ENCODE peak calls at places on chromosomes 1 and 21, in eight cellular contexts. G is left colon, L is endothelial cell, D is heart left ventricle, M is astrocyte, E is RKO, K is cerebellum, J is NCI-H1417. R is an unnamed sample.

GRCh38 chr21:42337830-42338729 is 12.7 kb downstream of the TFF2 start:
- DNase-seq in G (peak; percentile 78), L (peak; percentile 70), D (no peak), M (peak; percentile 9), E (peak; percentile 19), K (peak; percentile 66), J (peak; percentile 91), R (peak; percentile 59)

GRCh38 chr1:167186771-167187170 is 33.9 kb upstream of the POU2F1 start:
- DNase-seq in G (no peak), L (no peak), D (no peak), M (no peak), E (no peak), K (peak; percentile 55), J (no peak), R (no peak)

GRCh38 chr1:9850442-9851162 is 26.8 kb upstream of the CLSTN1 start:
- DNase-seq in G (no peak), L (no peak), D (no peak), M (no peak), E (no peak), K (no peak), J (no peak), R (no peak)

GRCh38 chr1:236938745-236939144 is 65.5 kb downstream of the MT1HL1 start:
- DNase-seq in G (no peak), L (no peak), D (no peak), M (no peak), E (no peak), K (no peak), J (no peak), R (no peak)

GRCh38 chr1:110119843-110120242 is 7.6 kb downstream of the UBL4B start:
- DNase-seq in G (peak; percentile 44), L (no peak), D (peak; percentile 40), M (no peak), E (no peak), K (no peak), J (no peak), R (no peak)

GRCh38 chr21:32994305-32994704 is 31.4 kb upstream of the OLIG2 start:
- DNase-seq in G (no peak), L (peak; percentile 11), D (no peak), M (no peak), E (peak; percentile 5), K (no peak), J (no peak), R (no peak)

GRCh38 chr1:17292299-17293198 is 15.4 kb upstream of the PADI4 start:
- DNase-seq in G (no peak), L (no peak), D (no peak), M (no peak), E (no peak), K (no peak), J (no peak), R (no peak)

GRCh38 chr21:41927727-41928409 is 25.9 kb downstream of the C2CD2 start:
- DNase-seq in G (no peak), L (no peak), D (no peak), M (no peak), E (no peak), K (no peak), J (no peak), R (no peak)

GRCh38 chr1:54804471-54805132 is 3.5 kb upstream of the TTC22 start:
- DNase-seq in G (peak; percentile 29), L (no peak), D (no peak), M (no peak), E (no peak), K (no peak), J (no peak), R (no peak)

GRCh38 chr1:151790940-151791651 is 796 bp upstream of the TDRKH start:
- DNase-seq in G (peak; percentile 34), L (peak; percentile 53), D (no peak), M (no peak), E (peak; percentile 61), K (no peak), J (no peak), R (no peak)

GRCh38 chr1:16187748-16188401 is 24.6 kb downstream of the ARHGEF19 start:
- DNase-seq in G (peak; percentile 71), L (peak; percentile 87), D (peak; percentile 88), M (peak; percentile 64), E (peak; percentile 90), K (peak; percentile 62), J (peak; percentile 57), R (peak; percentile 60)

GRCh38 chr21:13937236-13937635 is 273.5 kb downstream of the LIPI start:
- DNase-seq in G (no peak), L (no peak), D (peak; percentile 44), M (no peak), E (no peak), K (no peak), J (no peak), R (no peak)

GRCh38 chr1:109197163-109198042 is 16.3 kb upstream of the SARS1 start:
- DNase-seq in G (no peak), L (peak; percentile 26), D (peak; percentile 67), M (peak; percentile 100), E (peak; percentile 94), K (no peak), J (no peak), R (no peak)

GRCh38 chr1:214386333-214386732 is 105.4 kb downstream of the SMYD2 start:
- DNase-seq in G (no peak), L (no peak), D (no peak), M (no peak), E (no peak), K (no peak), J (no peak), R (no peak)

GRCh38 chr1:170471310-170471839 is 60.6 kb upstream of the GORAB start:
- DNase-seq in G (no peak), L (no peak), D (no peak), M (peak; percentile 51), E (no peak), K (no peak), J (no peak), R (no peak)

GRCh38 chr1:26597629-26598039 is 68.1 kb downstream of the RPS6KA1 start:
- DNase-seq in G (no peak), L (no peak), D (no peak), M (peak; percentile 39), E (peak; percentile 59), K (peak; percentile 57), J (peak; percentile 75), R (no peak)

GRCh38 chr1:176949033-176949662 is 215.4 kb downstream of the ASTN1 start:
- DNase-seq in G (no peak), L (peak; percentile 91), D (peak; percentile 60), M (no peak), E (peak; percentile 45), K (peak; percentile 8), J (no peak), R (no peak)

GRCh38 chr1:165793951-165794350 is 25.3 kb upstream of the TMCO1 start:
- DNase-seq in G (no peak), L (no peak), D (no peak), M (no peak), E (peak; percentile 16), K (no peak), J (no peak), R (no peak)

GRCh38 chr1:93596329-93597089 is 85.1 kb downstream of the BCAR3 start:
- DNase-seq in G (no peak), L (no peak), D (no peak), M (no peak), E (no peak), K (no peak), J (no peak), R (no peak)

GRCh38 chr1:32724678-32725594 is 22.4 kb upstream of the SYNC start:
- DNase-seq in G (peak; percentile 74), L (peak; percentile 22), D (peak; percentile 70), M (peak; percentile 92), E (peak; percentile 86), K (no peak), J (no peak), R (no peak)

GRCh38 chr1:208291923-208292711 is 47.9 kb upstream of the PLXNA2 start:
- DNase-seq in G (no peak), L (no peak), D (no peak), M (no peak), E (peak; percentile 0), K (no peak), J (no peak), R (no peak)

R was measured in T-helper 17 cell.